ENCODE peak calls at places on chromosomes 11 and 22, in ten cellular contexts. Z is pancreas, D is heart right ventricle, U is uterus, E is endodermal cell, Y is AG04450, W is PC-3, P is coronary artery, O is ovary, N is esophagus muscularis mucosa. A is an unnamed sample.
A peak's percentile ranks its signal among the peaks of the same experiment; 100 is the strongest.

GRCh38 chr11:28106351-28107043 is 1.5 kb downstream of the KIF18A start:
- DNase-seq in Z (no peak), D (no peak), U (no peak), E (no peak), Y (no peak), W (no peak), P (no peak), O (no peak), N (no peak), A (no peak)

GRCh38 chr11:110777765-110778164 is 65.5 kb upstream of the ARHGAP20 start:
- DNase-seq in Z (no peak), D (no peak), U (no peak), E (no peak), Y (no peak), W (peak; percentile 66), P (no peak), O (no peak), N (no peak), A (no peak)

GRCh38 chr11:73359341-73359740 is 16.9 kb upstream of the RELT start:
- DNase-seq in Z (no peak), D (peak; percentile 60), U (peak; percentile 62), E (no peak), Y (no peak), W (no peak), P (peak; percentile 88), O (no peak), N (no peak), A (peak; percentile 53)

GRCh38 chr11:74568028-74568427 is 24.4 kb upstream of the POLD3 start:
- DNase-seq in Z (no peak), D (no peak), U (no peak), E (no peak), Y (no peak), W (no peak), P (no peak), O (no peak), N (no peak), A (no peak)

GRCh38 chr11:24324211-24324610 is 172.6 kb upstream of the LUZP2 start:
- DNase-seq in Z (no peak), D (no peak), U (no peak), E (no peak), Y (no peak), W (peak; percentile 40), P (no peak), O (no peak), N (no peak), A (no peak)

GRCh38 chr22:42229455-42230149 is 40.9 kb downstream of the TCF20 start:
- DNase-seq in Z (no peak), D (no peak), U (peak; percentile 48), E (no peak), Y (no peak), W (no peak), P (no peak), O (peak; percentile 70), N (no peak), A (no peak)

GRCh38 chr11:114183041-114183511 is 113.1 kb upstream of the NNMT start:
- DNase-seq in Z (no peak), D (no peak), U (peak; percentile 65), E (no peak), Y (no peak), W (no peak), P (no peak), O (peak; percentile 53), N (no peak), A (no peak)

GRCh38 chr22:44353063-44353440 is 40.3 kb upstream of the SHISAL1 start:
- DNase-seq in Z (no peak), D (no peak), U (no peak), E (no peak), Y (no peak), W (no peak), P (no peak), O (no peak), N (no peak), A (no peak)

GRCh38 chr22:42074153-42074750 is at the start of gene PHETA2:
- DNase-seq in Z (peak; percentile 61), D (peak; percentile 68), U (peak; percentile 62), E (peak; percentile 68), Y (no peak), W (no peak), P (no peak), O (peak; percentile 57), N (no peak), A (no peak)

GRCh38 chr11:114085965-114086364 is 26.5 kb downstream of the ZBTB16 start:
- DNase-seq in Z (peak; percentile 86), D (no peak), U (no peak), E (no peak), Y (no peak), W (peak; percentile 32), P (no peak), O (no peak), N (no peak), A (no peak)

GRCh38 chr11:73177380-73178091 is 35.4 kb upstream of the FCHSD2 start:
- DNase-seq in Z (peak; percentile 42), D (peak; percentile 61), U (peak; percentile 29), E (no peak), Y (no peak), W (peak; percentile 46), P (peak; percentile 91), O (peak; percentile 46), N (no peak), A (peak; percentile 45)

GRCh38 chr22:19405133-19405532 is 26.4 kb downstream of the HIRA start:
- DNase-seq in Z (no peak), D (no peak), U (no peak), E (no peak), Y (no peak), W (no peak), P (no peak), O (no peak), N (no peak), A (no peak)

GRCh38 chr22:17773606-17774205 is 563 bp downstream of the BID start:
- DNase-seq in Z (peak; percentile 51), D (peak; percentile 44), U (peak; percentile 30), E (peak; percentile 90), Y (no peak), W (peak; percentile 47), P (no peak), O (no peak), N (no peak), A (no peak)

GRCh38 chr11:123707606-123708205 is 33.8 kb downstream of the ZNF202 start:
- DNase-seq in Z (peak; percentile 28), D (no peak), U (peak; percentile 31), E (peak; percentile 86), Y (peak; percentile 39), W (peak; percentile 89), P (no peak), O (peak; percentile 20), N (no peak), A (no peak)

GRCh38 chr22:36885474-36885873 is 24.7 kb downstream of the NCF4 start:
- DNase-seq in Z (no peak), D (no peak), U (no peak), E (peak; percentile 64), Y (no peak), W (no peak), P (no peak), O (no peak), N (no peak), A (no peak)

GRCh38 chr11:2825886-2826678 is 59.5 kb downstream of the CDKN1C start:
- DNase-seq in Z (peak; percentile 57), D (peak; percentile 64), U (peak; percentile 92), E (no peak), Y (peak; percentile 91), W (peak; percentile 88), P (peak; percentile 92), O (peak; percentile 88), N (peak; percentile 94), A (peak; percentile 62)

GRCh38 chr11:94803491-94803890 is 35.3 kb downstream of the AMOTL1 start:
- DNase-seq in Z (no peak), D (no peak), U (no peak), E (no peak), Y (no peak), W (no peak), P (no peak), O (no peak), N (no peak), A (no peak)

GRCh38 chr11:79437981-79438630 is 2.7 kb downstream of the TENM4 start:
- DNase-seq in Z (no peak), D (no peak), U (no peak), E (no peak), Y (no peak), W (no peak), P (peak; percentile 78), O (peak; percentile 57), N (no peak), A (no peak)
- H3K27ac ChIP-seq in Z (no peak overlapping the region), D (no peak overlapping the region), U (peak overlapping the region; percentile 75), E (peak overlapping the region; percentile 33), Y (peak overlapping the region; percentile 65), W (no peak overlapping the region), P (peak overlapping the region; percentile 89), O (peak overlapping the region; percentile 70), N (peak overlapping the region; percentile 90), A (peak overlapping the region; percentile 88)

DNA sequence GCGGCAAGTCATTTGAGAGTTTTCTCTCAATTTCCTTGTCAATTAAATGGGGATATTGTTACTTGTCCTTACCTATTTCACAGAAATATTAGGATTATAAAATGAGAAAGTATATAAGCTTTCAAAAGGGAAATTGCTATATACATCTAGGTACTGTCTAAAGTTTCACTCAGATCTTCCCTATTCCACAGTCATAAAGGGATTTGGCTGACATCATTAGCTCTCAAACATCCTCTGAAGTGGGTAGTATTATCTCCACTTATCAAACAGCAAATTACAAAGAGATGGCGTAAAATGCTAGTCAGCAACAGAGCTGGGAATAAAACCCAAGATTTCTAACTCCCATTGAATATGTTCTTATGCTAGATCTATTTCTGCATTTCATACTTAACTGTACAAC is 51.0 kb downstream of the SLC25A17 start:
- DNase-seq in Z (no peak), D (no peak), U (no peak), E (no peak), Y (no peak), W (no peak), P (no peak), O (no peak), N (no peak), A (no peak)
- TF ChIP-seq CTCF in Z (no peak), D (no peak), U (no peak), E (no peak), Y (no peak), W (no peak), P (no peak), O (no peak), N (no peak), A (no peak)

GRCh38 chr22:29072979-29073617 is at the start of gene KREMEN1:
- DNase-seq in Z (peak; percentile 37), D (no peak), U (peak; percentile 39), E (peak; percentile 76), Y (no peak), W (no peak), P (no peak), O (peak; percentile 41), N (no peak), A (no peak)
- H3K27ac ChIP-seq in Z (no peak within 1 kb of the TSS), D (peak within 1 kb of the TSS; percentile 3), U (peak within 1 kb of the TSS; percentile 55), E (no peak within 1 kb of the TSS), Y (no peak within 1 kb of the TSS), W (no peak within 1 kb of the TSS), P (peak within 1 kb of the TSS; percentile 68), O (peak within 1 kb of the TSS; percentile 61), N (peak within 1 kb of the TSS; percentile 70), A (no peak within 1 kb of the TSS)

DNA sequence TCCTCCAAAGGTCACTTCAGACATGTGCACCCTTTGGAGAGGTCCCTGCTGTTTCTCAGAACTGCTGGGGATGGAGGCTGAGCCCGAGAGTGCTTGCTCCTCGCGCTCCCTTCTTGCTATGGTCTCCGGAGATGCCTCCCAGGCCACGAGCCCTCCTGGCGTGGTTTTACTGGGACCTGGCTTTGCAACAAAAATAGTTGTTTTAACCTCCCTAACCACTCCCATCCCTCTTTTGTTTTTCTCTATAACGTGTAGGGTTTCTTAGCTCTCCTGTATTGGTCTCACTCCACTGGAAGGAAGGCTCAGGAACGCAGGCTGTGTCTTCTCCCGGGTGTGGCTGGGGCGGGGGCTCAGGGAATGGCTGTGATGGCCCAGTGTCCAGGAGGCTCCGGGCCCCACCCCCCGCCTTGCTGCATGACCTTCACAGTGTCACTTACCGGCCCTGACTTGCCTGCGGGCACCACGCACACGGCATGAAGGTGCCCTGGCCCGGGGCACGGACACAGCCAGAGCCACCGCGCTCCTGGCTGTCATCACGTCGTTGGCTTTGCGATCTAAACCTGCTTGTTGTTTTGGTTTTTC is 5.6 kb downstream of the PTDSS2 start:
- DNase-seq in Z (no peak), D (no peak), U (no peak), E (no peak), Y (no peak), W (no peak), P (no peak), O (no peak), N (no peak), A (no peak)
- TF ChIP-seq CTCF in Z (no peak), D (no peak), U (no peak), E (no peak), Y (no peak), W (no peak), P (no peak), O (no peak), N (no peak), A (no peak)